ENCODE peak calls at places on chromosomes 11 and 22, in six cellular contexts. One of them, this sample, is unnamed.

GRCh38 chr11:134528453-134528852 is 116.4 kb upstream of the B3GAT1 start:
- DNase-seq in fibroblast of the conjunctiva: no peak
- DNase-seq in dermis blood vessel endothelial cell: no peak
- DNase-seq in hippocampal formation: no peak
- DNase-seq in HEK293T: no peak
- DNase-seq in GOT3: no peak
- DNase-seq in this sample: no peak

GRCh38 chr11:115613986-115614625 is 109.9 kb upstream of the CADM1 start:
- DNase-seq in fibroblast of the conjunctiva: peak; percentile 9
- DNase-seq in dermis blood vessel endothelial cell: peak; percentile 10
- DNase-seq in hippocampal formation: no peak
- DNase-seq in HEK293T: no peak
- DNase-seq in GOT3: no peak
- DNase-seq in this sample: no peak

GRCh38 chr22:35597692-35598395 is 19.3 kb downstream of the MB start:
- DNase-seq in fibroblast of the conjunctiva: no peak
- DNase-seq in dermis blood vessel endothelial cell: no peak
- DNase-seq in hippocampal formation: no peak
- DNase-seq in HEK293T: no peak
- DNase-seq in GOT3: no peak
- DNase-seq in this sample: no peak

GRCh38 chr11:113444469-113445122 is 30.6 kb downstream of the DRD2 start:
- DNase-seq in fibroblast of the conjunctiva: no peak
- DNase-seq in dermis blood vessel endothelial cell: no peak
- DNase-seq in hippocampal formation: no peak
- DNase-seq in HEK293T: no peak
- DNase-seq in GOT3: no peak
- DNase-seq in this sample: no peak

GRCh38 chr11:61158691-61159381 is 2.4 kb downstream of the VPS37C start:
- DNase-seq in fibroblast of the conjunctiva: peak; percentile 28
- DNase-seq in dermis blood vessel endothelial cell: peak; percentile 76
- DNase-seq in hippocampal formation: no peak
- DNase-seq in HEK293T: no peak
- DNase-seq in GOT3: no peak
- DNase-seq in this sample: no peak

GRCh38 chr11:128315933-128316332 is 271.4 kb downstream of the ETS1 start:
- DNase-seq in fibroblast of the conjunctiva: no peak
- DNase-seq in dermis blood vessel endothelial cell: no peak
- DNase-seq in hippocampal formation: no peak
- DNase-seq in HEK293T: no peak
- DNase-seq in GOT3: no peak
- DNase-seq in this sample: no peak

GRCh38 chr22:22788460-22789037 is 99.1 kb upstream of the IGLL5 start:
- DNase-seq in fibroblast of the conjunctiva: no peak
- DNase-seq in dermis blood vessel endothelial cell: no peak
- DNase-seq in hippocampal formation: no peak
- DNase-seq in HEK293T: no peak
- DNase-seq in GOT3: no peak
- DNase-seq in this sample: no peak

GRCh38 chr11:64306876-64307622 is 1.7 kb downstream of the ESRRA start:
- DNase-seq in fibroblast of the conjunctiva: peak; percentile 16
- DNase-seq in dermis blood vessel endothelial cell: no peak
- DNase-seq in hippocampal formation: no peak
- DNase-seq in HEK293T: no peak
- DNase-seq in GOT3: no peak
- DNase-seq in this sample: no peak

GRCh38 chr11:127492025-127492424 is 491.5 kb upstream of the KIRREL3 start:
- DNase-seq in fibroblast of the conjunctiva: no peak
- DNase-seq in dermis blood vessel endothelial cell: peak; percentile 5
- DNase-seq in hippocampal formation: no peak
- DNase-seq in HEK293T: no peak
- DNase-seq in GOT3: no peak
- DNase-seq in this sample: no peak

GRCh38 chr11:66956689-66957290 is 1.4 kb downstream of the PC start:
- DNase-seq in fibroblast of the conjunctiva: no peak
- DNase-seq in dermis blood vessel endothelial cell: peak; percentile 27
- DNase-seq in hippocampal formation: peak; percentile 24
- DNase-seq in HEK293T: no peak
- DNase-seq in GOT3: no peak
- DNase-seq in this sample: no peak

GRCh38 chr22:40509401-40510134 is 127.0 kb downstream of the MRTFA start:
- DNase-seq in fibroblast of the conjunctiva: peak; percentile 83
- DNase-seq in dermis blood vessel endothelial cell: peak; percentile 15
- DNase-seq in hippocampal formation: peak; percentile 35
- DNase-seq in HEK293T: no peak
- DNase-seq in GOT3: no peak
- DNase-seq in this sample: peak; percentile 77

GRCh38 chr11:45233121-45233803 is 52.9 kb downstream of the SYT13 start:
- DNase-seq in fibroblast of the conjunctiva: peak; percentile 30
- DNase-seq in dermis blood vessel endothelial cell: peak; percentile 75
- DNase-seq in hippocampal formation: peak; percentile 20
- DNase-seq in HEK293T: peak; percentile 87
- DNase-seq in GOT3: no peak
- DNase-seq in this sample: peak; percentile 78

GRCh38 chr11:46237248-46238077 is 40.0 kb upstream of the CREB3L1 start:
- DNase-seq in fibroblast of the conjunctiva: peak; percentile 81
- DNase-seq in dermis blood vessel endothelial cell: peak; percentile 75
- DNase-seq in hippocampal formation: no peak
- DNase-seq in HEK293T: peak; percentile 58
- DNase-seq in GOT3: no peak
- DNase-seq in this sample: no peak

GRCh38 chr11:27694992-27695391 is 5.3 kb downstream of the BDNF start:
- DNase-seq in fibroblast of the conjunctiva: no peak
- DNase-seq in dermis blood vessel endothelial cell: peak; percentile 65
- DNase-seq in hippocampal formation: peak; percentile 44
- DNase-seq in HEK293T: no peak
- DNase-seq in GOT3: no peak
- DNase-seq in this sample: peak; percentile 51

GRCh38 chr11:64537876-64538275 is 53.1 kb upstream of the SLC22A12 start:
- DNase-seq in fibroblast of the conjunctiva: no peak
- DNase-seq in dermis blood vessel endothelial cell: no peak
- DNase-seq in hippocampal formation: no peak
- DNase-seq in HEK293T: no peak
- DNase-seq in GOT3: no peak
- DNase-seq in this sample: no peak

GRCh38 chr11:17643506-17644405 is 75.6 kb upstream of the MYOD1 start:
- DNase-seq in fibroblast of the conjunctiva: no peak
- DNase-seq in dermis blood vessel endothelial cell: no peak
- DNase-seq in hippocampal formation: no peak
- DNase-seq in HEK293T: no peak
- DNase-seq in GOT3: no peak
- DNase-seq in this sample: no peak

GRCh38 chr11:14974021-14974698 is 2.0 kb upstream of the CALCA start:
- DNase-seq in fibroblast of the conjunctiva: no peak
- DNase-seq in dermis blood vessel endothelial cell: peak; percentile 6
- DNase-seq in hippocampal formation: no peak
- DNase-seq in HEK293T: no peak
- DNase-seq in GOT3: no peak
- DNase-seq in this sample: no peak

GRCh38 chr11:3664032-3664630 is 7.1 kb downstream of the CHRNA10 start:
- DNase-seq in fibroblast of the conjunctiva: no peak
- DNase-seq in dermis blood vessel endothelial cell: no peak
- DNase-seq in hippocampal formation: no peak
- DNase-seq in HEK293T: no peak
- DNase-seq in GOT3: no peak
- DNase-seq in this sample: no peak

GRCh38 chr11:65505434-65506315 is 6.8 kb downstream of the MALAT1 start:
- DNase-seq in fibroblast of the conjunctiva: no peak
- DNase-seq in dermis blood vessel endothelial cell: peak; percentile 36
- DNase-seq in hippocampal formation: no peak
- DNase-seq in HEK293T: no peak
- DNase-seq in GOT3: no peak
- DNase-seq in this sample: no peak

GRCh38 chr11:106379265-106379664 is 301.8 kb downstream of the AASDHPPT start:
- DNase-seq in fibroblast of the conjunctiva: no peak
- DNase-seq in dermis blood vessel endothelial cell: no peak
- DNase-seq in hippocampal formation: no peak
- DNase-seq in HEK293T: no peak
- DNase-seq in GOT3: no peak
- DNase-seq in this sample: peak; percentile 5

GRCh38 chr11:3939211-3939610 is 83.7 kb downstream of the STIM1 start:
- DNase-seq in fibroblast of the conjunctiva: no peak
- DNase-seq in dermis blood vessel endothelial cell: no peak
- DNase-seq in hippocampal formation: no peak
- DNase-seq in HEK293T: no peak
- DNase-seq in GOT3: no peak
- DNase-seq in this sample: no peak

GRCh38 chr11:94524293-94524692 is 12.0 kb downstream of the C11orf97 start:
- DNase-seq in fibroblast of the conjunctiva: no peak
- DNase-seq in dermis blood vessel endothelial cell: no peak
- DNase-seq in hippocampal formation: no peak
- DNase-seq in HEK293T: no peak
- DNase-seq in GOT3: no peak
- DNase-seq in this sample: no peak

GRCh38 chr11:59756496-59756840 is 1.3 kb downstream of the STX3 start:
- DNase-seq in fibroblast of the conjunctiva: no peak
- DNase-seq in dermis blood vessel endothelial cell: peak; percentile 52
- DNase-seq in hippocampal formation: no peak
- DNase-seq in HEK293T: no peak
- DNase-seq in GOT3: no peak
- DNase-seq in this sample: no peak

GRCh38 chr11:110349109-110349996 is 52.9 kb upstream of the RDX start:
- DNase-seq in fibroblast of the conjunctiva: no peak
- DNase-seq in dermis blood vessel endothelial cell: no peak
- DNase-seq in hippocampal formation: no peak
- DNase-seq in HEK293T: no peak
- DNase-seq in GOT3: no peak
- DNase-seq in this sample: peak; percentile 98

GRCh38 chr11:128310005-128310404 is 277.4 kb downstream of the ETS1 start:
- DNase-seq in fibroblast of the conjunctiva: no peak
- DNase-seq in dermis blood vessel endothelial cell: no peak
- DNase-seq in hippocampal formation: no peak
- DNase-seq in HEK293T: no peak
- DNase-seq in GOT3: no peak
- DNase-seq in this sample: no peak

GRCh38 chr11:76872959-76873827 is 12.5 kb downstream of the ACER3 start:
- DNase-seq in fibroblast of the conjunctiva: no peak
- DNase-seq in dermis blood vessel endothelial cell: no peak
- DNase-seq in hippocampal formation: no peak
- DNase-seq in HEK293T: no peak
- DNase-seq in GOT3: no peak
- DNase-seq in this sample: no peak

GRCh38 chr22:18116634-18117033 is 6.0 kb downstream of the TUBA8 start:
- DNase-seq in fibroblast of the conjunctiva: no peak
- DNase-seq in dermis blood vessel endothelial cell: no peak
- DNase-seq in hippocampal formation: no peak
- DNase-seq in HEK293T: no peak
- DNase-seq in GOT3: no peak
- DNase-seq in this sample: no peak

GRCh38 chr11:113884361-113884836 is 9.0 kb upstream of the USP28 start:
- DNase-seq in fibroblast of the conjunctiva: no peak
- DNase-seq in dermis blood vessel endothelial cell: no peak
- DNase-seq in hippocampal formation: no peak
- DNase-seq in HEK293T: no peak
- DNase-seq in GOT3: no peak
- DNase-seq in this sample: no peak

This sample was measured in SK-MEL-5.